ENCODE peak calls at places on chromosomes 1 and 21, in four cellular contexts. K is heart right ventricle, T is Karpas-422, E is right atrium auricular region. Y is an unnamed sample. For H3K4me1, the result is how much of the 10 kb centered on the place peaks cover.

GRCh38 chr1:204218552-204218951 is 4.8 kb upstream of the GOLT1A start:
- DNase-seq in K (no peak), T (no peak), E (no peak), Y (no peak)

GRCh38 chr1:92298213-92298572 is 594 bp downstream of the GLMN start:
- DNase-seq in K (no peak), T (no peak), E (no peak), Y (no peak)

GRCh38 chr1:33349081-33349759 is 28.3 kb upstream of the A3GALT2 start:
- DNase-seq in K (peak), T (peak), E (peak), Y (peak)

GRCh38 chr1:90190523-90190922 is 195.6 kb downstream of the ZNF326 start:
- DNase-seq in K (no peak), T (no peak), E (no peak), Y (no peak)

GRCh38 chr21:44079846-44080245 is 27.4 kb upstream of the PWP2 start:
- DNase-seq in K (no peak), T (no peak), E (no peak), Y (no peak)

GRCh38 chr21:15363921-15364320 is 299.1 kb upstream of the NRIP1 start:
- DNase-seq in K (no peak), T (no peak), E (no peak), Y (no peak)

GRCh38 chr1:103513720-103514119 is 11.8 kb upstream of the RNPC3 start:
- DNase-seq in K (no peak), T (no peak), E (no peak), Y (no peak)

GRCh38 chr1:41404308-41404755 is 43.1 kb downstream of the FOXO6 start:
- DNase-seq in K (no peak), T (peak), E (no peak), Y (no peak)

GRCh38 chr1:42142894-42143675 is 10.1 kb upstream of the GUCA2B start:
- DNase-seq in K (no peak), T (no peak), E (peak), Y (no peak)

GRCh38 chr21:41766051-41766882 is 585 bp downstream of the RIPK4 start:
- DNase-seq in K (no peak), T (no peak), E (no peak), Y (no peak)

GRCh38 chr21:41765393-41765950 is 1.4 kb downstream of the RIPK4 start:
- DNase-seq in K (no peak), T (no peak), E (no peak), Y (no peak)

GRCh38 chr21:41767606-41768370 is 936 bp upstream of the RIPK4 start:
- DNase-seq in K (no peak), T (no peak), E (no peak), Y (no peak)

GRCh38 chr21:41768371-41769042 is 1.7 kb upstream of the RIPK4 start:
- DNase-seq in K (no peak), T (no peak), E (no peak), Y (no peak)

GRCh38 chr21:41766883-41767605 is at the start of gene RIPK4:
- DNase-seq in K (no peak), T (no peak), E (no peak), Y (peak)
- H3K4me3 ChIP-seq in K (peak), T (no peak), E (peak), Y (peak)

DNA sequence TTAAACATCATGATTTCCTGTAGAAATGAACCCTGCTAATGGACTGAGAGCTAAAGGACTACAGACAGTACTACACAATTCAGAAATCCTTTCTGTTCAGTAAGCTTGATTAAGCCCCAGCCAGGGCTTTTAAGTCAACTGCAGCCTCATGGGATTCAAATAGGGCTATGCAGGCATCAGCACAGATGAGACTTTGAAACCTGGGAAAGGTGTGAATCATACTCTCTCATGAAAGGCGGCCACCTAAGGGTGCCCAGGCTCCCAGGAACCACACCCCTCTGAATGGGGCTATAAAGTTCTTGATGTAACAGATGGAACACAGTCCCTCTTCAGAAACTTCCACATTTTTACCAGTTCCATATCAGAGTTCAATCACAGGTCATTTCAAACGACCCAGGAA is 7.6 kb downstream of the SIPA1L2 start:
- DNase-seq in K (no peak), T (no peak), E (no peak), Y (no peak)
- H3K4me1 ChIP-seq in K (half or more), T (under half), E (half or more), Y (half or more)

GRCh38 chr1:2389644-2390043 is 1.7 kb downstream of the MORN1 start:
- DNase-seq in K (no peak), T (no peak), E (no peak), Y (no peak)
- H3K4me3 ChIP-seq in K (no peak), T (peak), E (no peak), Y (no peak)

GRCh38 chr1:206932271-206932670 is 10.5 kb upstream of the FCMR start:
- DNase-seq in K (no peak), T (no peak), E (no peak), Y (no peak)

GRCh38 chr1:206930210-206930798 is 8.6 kb upstream of the FCMR start:
- DNase-seq in K (no peak), T (no peak), E (no peak), Y (peak)

GRCh38 chr1:206926286-206926685 is 4.5 kb upstream of the FCMR start:
- DNase-seq in K (no peak), T (no peak), E (no peak), Y (no peak)

GRCh38 chr1:206931709-206932108 is 10.0 kb upstream of the FCMR start:
- DNase-seq in K (no peak), T (no peak), E (no peak), Y (no peak)

GRCh38 chr1:206929509-206929908 is 7.8 kb upstream of the FCMR start:
- DNase-seq in K (no peak), T (no peak), E (no peak), Y (no peak)
- H3K4me1 ChIP-seq in K (under half), T (under half), E (under half), Y (under half)

GRCh38 chr21:46285761-46286667 is at the start of gene YBEY:
- DNase-seq in K (peak), T (peak), E (peak), Y (peak)

GRCh38 chr21:46284077-46284644 is 1.2 kb downstream of the MCM3AP start:
- DNase-seq in K (no peak), T (no peak), E (no peak), Y (no peak)

GRCh38 chr21:46285206-46285661 is at the start of gene MCM3AP:
- DNase-seq in K (no peak), T (peak), E (no peak), Y (no peak)

GRCh38 chr21:46286668-46286982 is 483 bp downstream of the YBEY start:
- DNase-seq in K (no peak), T (no peak), E (no peak), Y (no peak)

DNA sequence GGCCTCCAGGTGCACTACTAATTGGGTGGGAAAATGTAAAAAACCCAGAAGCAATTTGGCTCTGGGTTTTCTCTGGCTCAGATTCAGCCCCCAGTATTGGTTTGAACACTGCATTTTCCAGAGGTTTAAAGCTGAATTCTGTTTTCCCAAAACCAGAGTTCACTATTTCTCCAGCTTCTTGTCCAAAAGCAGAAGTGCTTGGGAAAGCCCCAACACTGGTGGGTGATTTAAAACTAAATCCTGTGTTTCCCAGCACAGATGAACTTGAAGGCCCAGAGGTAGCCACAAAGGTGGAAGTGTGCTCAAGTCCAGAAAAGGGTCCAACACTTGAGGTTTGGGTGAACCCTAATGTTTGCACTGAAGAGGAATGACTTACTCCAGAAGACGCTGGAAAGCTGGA is 689 bp downstream of the MCM3AP start:
- DNase-seq in K (no peak), T (no peak), E (no peak), Y (no peak)
- H3K4me3 ChIP-seq in K (peak), T (peak), E (no peak), Y (peak)

GRCh38 chr1:177932123-177932522 is 37.7 kb downstream of the SEC16B start:
- DNase-seq in K (no peak), T (no peak), E (no peak), Y (no peak)

GRCh38 chr1:177927021-177927596 is 42.7 kb downstream of the SEC16B start:
- DNase-seq in K (no peak), T (no peak), E (no peak), Y (no peak)

GRCh38 chr1:177925006-177925405 is 44.9 kb downstream of the SEC16B start:
- DNase-seq in K (no peak), T (no peak), E (no peak), Y (no peak)

GRCh38 chr1:177926201-177926600 is 43.7 kb downstream of the SEC16B start:
- DNase-seq in K (no peak), T (no peak), E (no peak), Y (no peak)

DNA sequence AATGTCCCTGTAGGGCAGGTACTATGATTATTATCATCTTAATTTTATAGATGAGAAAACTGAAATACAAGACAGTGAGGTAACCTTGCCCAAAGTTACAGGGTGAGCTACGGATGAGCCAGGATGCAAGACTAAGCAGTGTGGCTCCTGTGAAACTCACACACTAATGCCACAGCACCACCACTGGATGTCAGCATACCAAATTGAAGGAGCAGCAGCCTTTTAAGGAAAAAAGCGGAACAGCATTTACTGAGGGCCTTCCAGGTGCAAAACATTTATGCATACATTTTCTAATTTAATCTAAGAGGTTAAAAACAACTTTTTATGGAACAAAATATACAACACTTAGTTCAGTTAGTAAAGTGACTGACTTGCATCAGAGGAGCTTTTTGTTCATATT is 41.7 kb downstream of the SEC16B start:
- DNase-seq in K (no peak), T (no peak), E (no peak), Y (no peak)
- H3K4me1 ChIP-seq in K (under half), T (under half), E (under half), Y (under half)

GRCh38 chr1:234309598-234310459 is 63.4 kb upstream of the COA6 start:
- DNase-seq in K (peak), T (peak), E (no peak), Y (peak)
- H3K4me3 ChIP-seq in K (no peak), T (no peak), E (no peak), Y (peak)

GRCh38 chr1:193543259-193543658 is 356.8 kb upstream of the B3GALT2 start:
- DNase-seq in K (no peak), T (no peak), E (no peak), Y (no peak)
- H3K4me1 ChIP-seq in K (under half), T (under half), E (under half), Y (under half)

GRCh38 chr1:229229137-229229720 is 41.7 kb upstream of the RAB4A start:
- DNase-seq in K (no peak), T (no peak), E (no peak), Y (no peak)
- H3K4me3 ChIP-seq in K (no peak), T (no peak), E (no peak), Y (no peak)

DNA sequence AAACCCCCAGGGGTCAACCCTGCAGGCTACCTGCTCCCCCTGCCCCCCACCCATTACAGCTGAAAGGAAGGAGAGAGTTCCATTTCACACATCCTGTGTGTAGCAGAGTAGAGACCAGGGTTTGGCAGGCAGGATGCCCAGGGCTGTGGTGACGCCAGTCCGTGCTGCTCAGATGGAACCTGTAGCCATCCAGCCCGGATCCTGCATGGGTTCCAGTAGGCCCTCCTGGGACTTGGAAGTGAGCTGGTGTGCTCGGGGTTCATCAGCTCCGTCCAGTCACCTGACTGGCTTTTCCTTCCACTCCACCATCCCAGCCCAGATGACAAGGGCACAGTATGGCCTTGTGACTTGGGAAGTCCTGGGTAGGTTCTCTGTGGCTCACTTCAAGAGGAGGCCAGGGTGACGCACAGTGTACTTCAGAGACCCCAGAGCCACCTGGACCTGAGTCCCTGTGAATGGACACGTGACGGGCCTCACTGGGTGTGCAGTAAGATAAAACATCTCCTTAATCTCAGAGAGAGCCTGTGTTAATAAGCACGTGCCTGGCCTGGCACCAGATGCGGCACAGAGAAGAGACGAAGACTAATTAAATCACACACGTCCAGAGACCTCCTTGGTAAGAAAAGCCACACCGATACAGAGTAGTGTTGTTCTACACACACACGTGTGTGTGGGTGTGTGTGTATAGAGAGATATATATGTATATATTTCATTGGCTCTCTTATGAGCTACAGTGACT is 16.0 kb downstream of the ITPKB start:
- DNase-seq in K (no peak), T (no peak), E (no peak), Y (no peak)
- H3K4me1 ChIP-seq in K (half or more), T (half or more), E (half or more), Y (under half)